ENCODE peak calls at places on chromosome 11, in five cellular contexts. M is astrocyte, K is dorsolateral prefrontal cortex, S is AG09309, F is mammary epithelial cell. O is an unnamed sample.

GRCh38 chr11:56909080-56909479 is 79.6 kb upstream of the OR5AK2 start:
- DNase-seq in M (no peak), K (no peak), S (no peak), F (no peak), O (no peak)

GRCh38 chr11:96199563-96200025 is 143.4 kb downstream of the MAML2 start:
- DNase-seq in M (peak), K (no peak), S (peak), F (no peak), O (no peak)

GRCh38 chr11:45156731-45157130 is 10.3 kb downstream of the PRDM11 start:
- DNase-seq in M (no peak), K (no peak), S (no peak), F (no peak), O (no peak)

GRCh38 chr11:1205987-1206331 is 16.9 kb upstream of the MUC5B start:
- DNase-seq in M (no peak), K (no peak), S (no peak), F (no peak), O (no peak)

GRCh38 chr11:34600339-34601084 is 20.4 kb upstream of the EHF start:
- DNase-seq in M (peak), K (no peak), S (no peak), F (peak), O (no peak)

GRCh38 chr11:133075351-133075750 is 456.9 kb downstream of the OPCML start:
- DNase-seq in M (no peak), K (no peak), S (no peak), F (no peak), O (no peak)

GRCh38 chr11:12983331-12983730 is 25.8 kb upstream of the RASSF10 start:
- DNase-seq in M (no peak), K (no peak), S (no peak), F (no peak), O (no peak)

GRCh38 chr11:104609297-104609696 is 289.0 kb downstream of the CASP12 start:
- DNase-seq in M (peak), K (peak), S (peak), F (peak), O (peak)

GRCh38 chr11:134728186-134728585 is 316.1 kb upstream of the B3GAT1 start:
- DNase-seq in M (no peak), K (no peak), S (no peak), F (no peak), O (no peak)

GRCh38 chr11:46120711-46121327 is 435 bp downstream of the PHF21A start:
- DNase-seq in M (peak), K (peak), S (no peak), F (peak), O (no peak)

GRCh38 chr11:77203901-77204755 is 76.1 kb downstream of the MYO7A start:
- DNase-seq in M (no peak), K (no peak), S (no peak), F (no peak), O (no peak)

GRCh38 chr11:16612801-16613400 is 125.5 kb upstream of the C11orf58 start:
- DNase-seq in M (no peak), K (no peak), S (no peak), F (peak), O (no peak)

GRCh38 chr11:120198787-120199469 is 11.9 kb upstream of the OAF start:
- DNase-seq in M (no peak), K (no peak), S (no peak), F (no peak), O (no peak)

GRCh38 chr11:1728931-1729691 is 21.3 kb downstream of the IFITM10 start:
- DNase-seq in M (no peak), K (peak), S (no peak), F (no peak), O (no peak)

GRCh38 chr11:92642146-92642919 is 327.1 kb upstream of the MTNR1B start:
- DNase-seq in M (peak), K (no peak), S (no peak), F (peak), O (no peak)

GRCh38 chr11:16607675-16608644 is 130.5 kb upstream of the C11orf58 start:
- DNase-seq in M (peak), K (no peak), S (no peak), F (peak), O (no peak)

GRCh38 chr11:113477321-113477720 is 2.1 kb upstream of the DRD2 start:
- DNase-seq in M (no peak), K (no peak), S (no peak), F (no peak), O (no peak)

GRCh38 chr11:45939836-45940235 is 17.4 kb downstream of the LARGE2 start:
- DNase-seq in M (no peak), K (no peak), S (no peak), F (no peak), O (no peak)

GRCh38 chr11:95821640-95822039 is 31.3 kb downstream of the CEP57 start:
- DNase-seq in M (peak), K (no peak), S (peak), F (peak), O (no peak)

GRCh38 chr11:2270322-2271076 is at the start of gene ASCL2:
- DNase-seq in M (no peak), K (peak), S (no peak), F (peak), O (no peak)

GRCh38 chr11:1394936-1395772 is 5.4 kb downstream of the BRSK2 start:
- DNase-seq in M (no peak), K (no peak), S (no peak), F (no peak), O (no peak)

GRCh38 chr11:33168605-33169240 is 7.4 kb upstream of the CSTF3 start:
- DNase-seq in M (peak), K (no peak), S (no peak), F (no peak), O (no peak)

DNA sequence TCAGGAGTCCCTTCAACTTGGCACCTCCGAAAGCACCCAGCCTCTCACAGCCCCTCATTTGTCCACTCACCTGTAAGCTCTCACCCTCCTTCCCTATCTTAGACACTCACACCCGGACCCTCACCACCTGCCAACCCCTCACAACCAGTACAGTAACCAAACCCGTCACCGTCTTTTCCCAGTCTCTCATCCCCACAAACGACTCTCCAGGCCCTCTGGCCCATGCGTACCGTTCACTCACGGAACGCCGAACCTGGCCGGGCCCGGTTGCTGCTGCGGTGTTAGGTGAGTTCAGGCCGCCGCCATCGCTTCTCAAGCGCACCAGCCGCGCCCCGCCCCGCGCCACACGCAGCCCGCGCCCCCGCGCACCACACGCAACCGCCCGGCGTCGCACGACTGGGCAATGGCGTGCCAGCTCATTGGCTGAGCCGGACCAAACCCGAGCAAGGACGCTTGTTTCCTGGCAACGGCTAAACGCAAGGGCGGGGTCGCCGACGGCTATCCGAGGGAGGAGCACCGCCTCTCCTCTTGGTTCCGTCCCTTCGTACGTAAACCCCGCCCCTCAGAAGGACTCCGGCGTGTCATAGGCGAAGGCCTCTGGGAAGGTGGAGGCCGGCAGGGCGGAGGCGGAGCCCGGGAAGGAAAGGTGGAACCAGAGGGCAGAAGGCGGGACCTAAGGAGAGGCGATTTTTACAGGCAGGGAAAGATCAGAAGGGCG is at the start of gene FHIP1B:
- DNase-seq in M (peak), K (peak), S (peak), F (peak), O (peak)
- TF ChIP-seq CTCF in M (no peak), K (peak), S (no peak), F (no peak), O (no peak)

DNA sequence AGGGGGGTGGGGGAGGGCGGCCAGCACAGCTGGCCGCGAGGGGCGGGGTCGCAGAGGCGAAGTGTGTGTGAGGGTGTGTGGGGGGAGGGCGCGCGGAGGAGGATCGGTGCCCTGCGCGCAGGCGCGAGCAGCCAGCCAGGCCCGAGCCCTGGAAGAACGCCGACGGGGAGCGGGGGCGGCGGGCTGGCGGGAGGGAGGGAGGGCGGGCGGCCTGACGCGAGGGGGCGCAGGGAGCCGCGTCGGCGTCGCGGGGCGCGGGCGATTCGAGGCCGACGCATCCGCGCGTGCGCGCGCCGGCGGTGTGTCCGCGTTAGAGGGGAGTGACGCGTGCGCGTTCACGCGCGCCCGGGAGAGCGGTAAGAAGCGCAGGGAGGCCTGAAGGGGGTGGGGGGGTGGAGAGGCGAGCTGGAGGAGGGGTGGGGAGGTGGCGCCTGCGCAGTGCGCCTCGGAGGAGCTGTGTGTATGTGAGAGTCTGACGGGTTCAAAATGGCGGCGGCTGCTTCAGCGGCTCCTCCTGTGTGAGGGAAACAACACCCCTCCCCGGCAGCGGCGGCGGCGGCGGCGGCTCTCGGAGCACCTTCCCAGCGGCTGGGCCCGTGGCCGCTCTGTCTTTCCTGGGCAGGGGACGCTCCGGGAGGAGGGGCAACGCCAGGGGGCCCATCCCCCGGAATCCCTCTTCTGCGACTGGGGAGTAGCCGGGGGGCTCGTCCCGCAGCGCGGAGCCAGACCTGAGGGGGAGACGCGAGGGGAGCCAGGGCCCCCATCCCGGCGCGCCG is at the start of gene KDM2A:
- DNase-seq in M (peak), K (peak), S (peak), F (peak), O (peak)
- TF ChIP-seq CTCF in M (no peak), K (peak), S (no peak), F (no peak), O (peak)

GRCh38 chr11:8701891-8702597 is 19.5 kb downstream of the RPL27A start:
- DNase-seq in M (no peak), K (no peak), S (no peak), F (no peak), O (no peak)
- TF ChIP-seq CTCF in M (no peak), K (no peak), S (no peak), F (no peak), O (no peak)

DNA sequence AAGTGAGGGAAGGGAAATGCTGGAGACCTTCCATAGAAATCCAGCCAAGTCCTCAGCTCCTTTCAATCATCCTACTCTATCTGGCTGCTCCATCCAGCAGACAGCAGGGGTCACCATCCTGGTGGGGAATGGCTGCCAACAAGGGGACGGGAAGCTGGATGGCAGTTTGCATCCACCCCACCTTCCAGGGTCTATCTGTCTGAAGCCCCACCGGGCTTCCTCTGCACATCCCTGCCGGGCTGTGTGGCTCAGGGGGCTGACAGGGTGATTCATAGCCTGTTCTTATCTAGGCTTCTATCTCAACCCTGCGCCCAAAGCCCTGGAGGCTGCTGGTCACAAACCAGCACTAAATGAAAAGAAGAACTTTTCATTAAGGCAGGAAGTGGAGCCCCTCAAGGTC is 1.1 kb downstream of the SYTL2 start:
- DNase-seq in M (no peak), K (peak), S (no peak), F (no peak), O (no peak)
- TF ChIP-seq CTCF in M (no peak), K (peak), S (no peak), F (no peak), O (no peak)

GRCh38 chr11:111194789-111195188 is 50.7 kb upstream of the POU2AF2 start:
- DNase-seq in M (no peak), K (no peak), S (no peak), F (no peak), O (no peak)

GRCh38 chr11:111186308-111186967 is 59.1 kb upstream of the POU2AF2 start:
- DNase-seq in M (no peak), K (no peak), S (no peak), F (no peak), O (no peak)

GRCh38 chr11:111185259-111185658 is 60.3 kb upstream of the POU2AF2 start:
- DNase-seq in M (no peak), K (no peak), S (no peak), F (no peak), O (peak)

GRCh38 chr11:111193924-111194490 is 51.5 kb upstream of the POU2AF2 start:
- DNase-seq in M (no peak), K (no peak), S (no peak), F (peak), O (no peak)

GRCh38 chr11:111189466-111189865 is 56.1 kb upstream of the POU2AF2 start:
- DNase-seq in M (no peak), K (no peak), S (no peak), F (no peak), O (no peak)
- TF ChIP-seq CTCF in M (no peak), K (no peak), S (no peak), F (no peak), O (no peak)

GRCh38 chr11:117440258-117440657 is 112.6 kb downstream of the CEP164 start:
- DNase-seq in M (no peak), K (no peak), S (no peak), F (no peak), O (no peak)
- TF ChIP-seq CTCF in M (no peak), K (no peak), S (no peak), F (no peak), O (no peak)

DNA sequence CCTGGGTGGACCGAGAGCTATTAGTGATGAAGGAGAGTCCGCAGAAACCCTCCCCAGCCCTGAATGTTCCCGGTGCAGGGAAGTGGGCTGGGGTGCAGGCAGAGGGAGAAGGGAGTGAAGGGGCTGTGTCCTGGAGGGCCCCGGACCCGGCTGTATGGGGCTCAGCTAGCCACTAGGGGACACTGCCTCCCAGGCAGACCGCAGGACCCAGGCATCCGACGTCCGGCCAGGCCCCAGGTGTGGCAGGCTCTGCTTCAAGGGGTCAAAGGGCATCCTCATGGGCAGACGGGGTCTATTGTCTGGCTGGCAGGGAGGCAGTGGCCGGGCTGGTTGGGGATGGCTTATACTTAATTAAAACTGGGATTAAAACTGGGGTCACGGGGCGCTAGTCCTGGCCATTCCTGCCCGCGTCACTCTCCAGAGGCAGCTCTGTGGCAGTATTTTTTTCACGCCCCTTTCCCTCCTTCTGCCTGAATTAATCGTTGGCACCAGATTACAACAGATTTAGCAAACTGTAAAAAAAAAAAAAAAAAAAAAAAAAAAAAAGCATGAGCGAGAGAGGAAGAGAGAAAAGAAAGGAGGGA is 5.0 kb downstream of the FLRT1 start:
- DNase-seq in M (no peak), K (peak), S (no peak), F (no peak), O (no peak)
- TF ChIP-seq CTCF in M (peak), K (peak), S (peak), F (no peak), O (peak)

GRCh38 chr11:72871089-72871488 is 56.9 kb downstream of the ATG16L2 start:
- DNase-seq in M (no peak), K (no peak), S (no peak), F (no peak), O (no peak)
- TF ChIP-seq CTCF in M (no peak), K (no peak), S (no peak), F (no peak), O (no peak)